ENCODE peak calls at places on chromosomes 13 and 19, in six cellular contexts. X, R, O, J, F and C are unnamed samples.
A peak's percentile ranks its signal among the peaks of the same experiment; 100 is the strongest.

GRCh38 chr13:106493569-106493968 is 41.9 kb downstream of the EFNB2 start:
- DNase-seq in X (no peak), R (no peak), O (no peak), J (no peak), F (no peak), C (no peak)

GRCh38 chr19:17052439-17052838 is 22.8 kb downstream of the HAUS8 start:
- DNase-seq in X (peak; percentile 32), R (no peak), O (no peak), J (no peak), F (peak; percentile 22), C (no peak)

GRCh38 chr13:68851026-68851425 is 1256.6 kb upstream of the ATXN8OS start:
- DNase-seq in X (no peak), R (no peak), O (no peak), J (no peak), F (no peak), C (no peak)

GRCh38 chr13:48266150-48266549 is 33.1 kb downstream of the ITM2B start:
- DNase-seq in X (no peak), R (no peak), O (no peak), J (no peak), F (no peak), C (no peak)

GRCh38 chr13:113509989-113510388 is 19.5 kb upstream of the DCUN1D2 start:
- DNase-seq in X (no peak), R (no peak), O (no peak), J (no peak), F (no peak), C (no peak)

GRCh38 chr13:44969858-44970484 is 19.3 kb downstream of the NUFIP1 start:
- DNase-seq in X (no peak), R (no peak), O (no peak), J (no peak), F (peak; percentile 26), C (no peak)

GRCh38 chr19:29697523-29698261 is 17.4 kb downstream of the C19orf12 start:
- DNase-seq in X (no peak), R (no peak), O (no peak), J (no peak), F (no peak), C (no peak)

GRCh38 chr19:2273356-2274184 is 8.4 kb downstream of the PEAK3 start:
- DNase-seq in X (peak; percentile 83), R (peak; percentile 97), O (no peak), J (no peak), F (peak; percentile 59), C (peak; percentile 86)

GRCh38 chr13:83943530-83944279 is 61.4 kb upstream of the SLITRK1 start:
- DNase-seq in X (no peak), R (no peak), O (no peak), J (no peak), F (no peak), C (no peak)

GRCh38 chr19:58439576-58440554 is at the start of gene ZNF132:
- DNase-seq in X (peak; percentile 96), R (peak; percentile 90), O (peak; percentile 99), J (peak; percentile 99), F (no peak), C (peak; percentile 99)

GRCh38 chr19:15025237-15025636 is 24.0 kb upstream of the CASP14 start:
- DNase-seq in X (no peak), R (no peak), O (no peak), J (peak; percentile 18), F (no peak), C (no peak)

GRCh38 chr13:22486490-22486889 is 694.3 kb upstream of the SGCG start:
- DNase-seq in X (no peak), R (no peak), O (no peak), J (no peak), F (no peak), C (no peak)

GRCh38 chr19:6455924-6456323 is 3.7 kb downstream of the SLC25A23 start:
- DNase-seq in X (no peak), R (no peak), O (no peak), J (no peak), F (no peak), C (no peak)

GRCh38 chr13:21785990-21786389 is 115.1 kb downstream of the FGF9 start:
- DNase-seq in X (no peak), R (no peak), O (no peak), J (no peak), F (no peak), C (no peak)

GRCh38 chr19:13507053-13507611 is 853 bp upstream of the CACNA1A start:
- DNase-seq in X (no peak), R (no peak), O (no peak), J (no peak), F (no peak), C (no peak)

GRCh38 chr13:49731766-49732165 is 40.5 kb upstream of the EBPL start:
- DNase-seq in X (no peak), R (no peak), O (no peak), J (no peak), F (no peak), C (no peak)

GRCh38 chr13:20394506-20394905 is 131.2 kb downstream of the CRYL1 start:
- DNase-seq in X (peak; percentile 17), R (no peak), O (no peak), J (no peak), F (no peak), C (no peak)

GRCh38 chr19:54029930-54030490 is 33.7 kb downstream of the VSTM1 start:
- DNase-seq in X (peak; percentile 66), R (no peak), O (no peak), J (no peak), F (peak; percentile 69), C (no peak)

GRCh38 chr13:59823495-59823894 is 340.2 kb downstream of the DIAPH3 start:
- DNase-seq in X (no peak), R (no peak), O (no peak), J (no peak), F (no peak), C (no peak)

GRCh38 chr13:19158006-19158405 is 23.6 kb downstream of the TUBA3C start:
- DNase-seq in X (no peak), R (no peak), O (no peak), J (no peak), F (no peak), C (no peak)

GRCh38 chr13:19156013-19156825 is 25.4 kb downstream of the TUBA3C start:
- DNase-seq in X (no peak), R (no peak), O (peak; percentile 79), J (no peak), F (no peak), C (peak; percentile 40)

GRCh38 chr13:19158526-19158925 is 23.1 kb downstream of the TUBA3C start:
- DNase-seq in X (no peak), R (no peak), O (no peak), J (no peak), F (no peak), C (peak; percentile 28)

GRCh38 chr13:19159181-19159580 is 22.4 kb downstream of the TUBA3C start:
- DNase-seq in X (no peak), R (no peak), O (no peak), J (no peak), F (no peak), C (peak; percentile 38)

DNA sequence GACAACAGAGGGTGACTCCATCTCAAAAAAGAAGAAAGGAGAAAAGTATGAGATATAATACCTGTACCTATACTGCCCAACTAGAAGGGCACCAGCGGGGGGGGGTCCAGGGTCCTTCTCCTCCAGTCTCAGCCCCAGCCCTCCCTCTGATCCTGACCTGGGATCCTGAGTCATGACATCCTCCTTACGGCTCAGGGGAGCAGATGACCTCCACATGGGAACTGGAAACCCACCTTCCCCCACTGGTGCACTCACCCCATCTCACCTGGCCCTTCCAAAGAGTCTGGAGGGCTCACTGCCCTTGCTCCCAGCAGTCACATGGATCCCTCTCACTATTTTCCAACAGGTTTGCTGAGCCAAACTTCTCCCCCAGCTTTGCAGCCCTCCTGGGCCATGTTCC is 24.2 kb downstream of the TUBA3C start:
- DNase-seq in X (no peak), R (no peak), O (no peak), J (no peak), F (no peak), C (no peak)
- TF ChIP-seq POLR2AphosphoS5 in X (no peak), R (no peak), O (no peak), J (no peak), F (no peak), C (no peak)

DNA sequence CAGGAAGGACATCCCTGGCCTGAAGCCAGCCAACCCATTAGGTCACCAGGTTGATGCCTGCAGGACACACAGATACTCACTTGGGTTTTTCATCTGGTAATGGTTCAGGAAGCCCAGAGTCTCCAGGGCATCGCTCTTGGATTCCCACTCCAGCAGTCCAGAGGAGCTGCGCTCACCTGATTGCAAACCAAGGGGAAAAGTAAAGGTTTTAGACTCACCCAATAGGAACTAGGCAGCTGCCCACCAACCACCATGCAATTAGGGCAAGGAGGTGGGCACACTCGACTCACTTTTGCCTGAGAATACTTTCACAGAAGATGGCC is 5.7 kb upstream of the ECH1 start:
- DNase-seq in X (no peak), R (no peak), O (no peak), J (no peak), F (no peak), C (no peak)
- TF ChIP-seq POLR2A in X (no peak), R (no peak), O (no peak), J (no peak), F (no peak), C (no peak)

GRCh38 chr13:110317496-110318195 is 10.6 kb downstream of the COL4A2 start:
- DNase-seq in X (no peak), R (no peak), O (no peak), J (peak; percentile 8), F (no peak), C (no peak)

GRCh38 chr13:110314516-110315245 is 7.6 kb downstream of the COL4A2 start:
- DNase-seq in X (no peak), R (no peak), O (no peak), J (peak; percentile 14), F (no peak), C (peak; percentile 64)

GRCh38 chr13:110318920-110319319 is 11.8 kb downstream of the COL4A2 start:
- DNase-seq in X (no peak), R (no peak), O (no peak), J (peak; percentile 13), F (no peak), C (no peak)

GRCh38 chr13:110317093-110317492 is 10.0 kb downstream of the COL4A2 start:
- DNase-seq in X (no peak), R (no peak), O (no peak), J (peak; percentile 3), F (no peak), C (no peak)

GRCh38 chr13:110316196-110316595 is 9.1 kb downstream of the COL4A2 start:
- DNase-seq in X (no peak), R (no peak), O (no peak), J (peak; percentile 7), F (no peak), C (peak; percentile 65)
- TF ChIP-seq POLR2AphosphoS5 in X (no peak), R (no peak), O (peak; percentile 2), J (no peak), F (no peak), C (no peak)

DNA sequence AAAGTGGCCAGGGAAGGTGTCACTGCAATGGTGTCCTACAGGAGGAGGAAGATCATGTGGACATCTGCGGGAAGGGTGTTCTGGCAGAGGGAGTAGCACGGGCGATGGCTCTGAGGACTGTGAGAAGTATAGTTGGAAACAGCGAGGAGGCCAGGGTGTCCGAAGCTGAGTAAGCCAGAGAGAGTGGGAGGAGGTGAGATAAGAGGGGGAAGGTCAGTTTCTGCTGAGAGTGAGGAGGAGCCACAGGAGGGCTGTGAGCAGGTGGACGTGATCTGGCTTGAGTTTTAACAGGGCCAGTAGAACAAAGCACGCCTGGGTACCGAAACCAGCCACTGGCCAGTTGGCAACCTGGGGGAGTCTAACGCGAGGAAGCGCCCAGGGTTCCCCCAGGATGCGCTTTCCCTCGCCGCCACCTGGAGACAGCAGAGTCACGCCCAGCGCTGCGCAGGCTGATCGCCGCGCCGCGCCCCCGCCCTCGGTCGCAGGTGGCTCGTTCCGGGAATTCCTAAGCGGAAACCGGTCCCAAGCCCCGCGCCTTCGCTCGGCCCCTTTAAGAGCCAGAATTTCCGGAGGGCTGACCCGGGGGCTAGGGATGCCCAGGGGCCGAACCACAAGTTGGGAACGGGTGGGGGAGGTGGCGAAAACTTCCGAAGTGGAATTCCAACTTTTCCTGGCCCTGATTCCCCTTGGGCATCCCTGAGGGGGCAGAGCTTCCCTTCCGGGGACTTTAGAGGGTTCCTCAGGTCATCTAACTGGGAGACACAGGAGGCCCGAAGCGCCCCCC is 1.1 kb upstream of the LSR start:
- DNase-seq in X (peak; percentile 93), R (peak; percentile 66), O (peak; percentile 80), J (peak; percentile 82), F (peak; percentile 95), C (no peak)
- TF ChIP-seq POLR2A in X (no peak), R (no peak), O (no peak), J (no peak), F (peak; percentile 40), C (no peak)